ENCODE peak calls at places on chromosomes 11 and 22, in four cellular contexts. One of them, this sample, is unnamed.

GRCh38 chr11:36093548-36093947 is 149.7 kb downstream of the LDLRAD3 start:
- DNase-seq in thyroid gland: no peak
- DNase-seq in retinal pigment epithelial cell: no peak
- DNase-seq in IMR-90: no peak
- DNase-seq in this sample: no peak

GRCh38 chr11:84384637-84385227 is 1098.6 kb upstream of the CCDC90B start:
- DNase-seq in retinal pigment epithelial cell: no peak
- DNase-seq in IMR-90: peak; percentile 34
- DNase-seq in thyroid gland: peak; percentile 62
- DNase-seq in this sample: peak; percentile 4

GRCh38 chr11:72493426-72494108 is 59.2 kb upstream of the CLPB start:
- DNase-seq in retinal pigment epithelial cell: no peak
- DNase-seq in IMR-90: no peak
- DNase-seq in thyroid gland: no peak
- DNase-seq in this sample: no peak

GRCh38 chr22:24510694-24511625 is 15.8 kb downstream of the UPB1 start:
- DNase-seq in thyroid gland: peak; percentile 70
- DNase-seq in retinal pigment epithelial cell: no peak
- DNase-seq in IMR-90: peak; percentile 68
- DNase-seq in this sample: no peak

GRCh38 chr11:87820026-87820425 is 355.2 kb downstream of the RAB38 start:
- DNase-seq in thyroid gland: no peak
- DNase-seq in retinal pigment epithelial cell: no peak
- DNase-seq in IMR-90: no peak
- DNase-seq in this sample: no peak

GRCh38 chr11:8060146-8060719 is 20.8 kb upstream of the TUB start:
- DNase-seq in thyroid gland: no peak
- DNase-seq in retinal pigment epithelial cell: no peak
- DNase-seq in IMR-90: no peak
- DNase-seq in this sample: no peak

GRCh38 chr22:27799334-27800249 is 2.0 kb downstream of the MN1 start:
- DNase-seq in IMR-90: no peak
- DNase-seq in thyroid gland: peak; percentile 55
- DNase-seq in retinal pigment epithelial cell: no peak
- DNase-seq in this sample: no peak

GRCh38 chr11:75422248-75423231 is 10.5 kb downstream of the KLHL35 start:
- DNase-seq in IMR-90: peak; percentile 20
- DNase-seq in retinal pigment epithelial cell: no peak
- DNase-seq in thyroid gland: no peak
- DNase-seq in this sample: no peak

GRCh38 chr22:25762147-25762546 is 20.2 kb downstream of the MYO18B start:
- DNase-seq in retinal pigment epithelial cell: no peak
- DNase-seq in IMR-90: no peak
- DNase-seq in thyroid gland: no peak
- DNase-seq in this sample: no peak

GRCh38 chr11:110373061-110373702 is 56.6 kb upstream of the FDX1 start:
- DNase-seq in IMR-90: peak; percentile 60
- DNase-seq in retinal pigment epithelial cell: no peak
- DNase-seq in thyroid gland: no peak
- DNase-seq in this sample: peak; percentile 63

GRCh38 chr11:130191896-130192295 is 32.3 kb downstream of the ST14 start:
- DNase-seq in IMR-90: no peak
- DNase-seq in thyroid gland: no peak
- DNase-seq in retinal pigment epithelial cell: no peak
- DNase-seq in this sample: no peak

GRCh38 chr11:68312780-68313573 is 586 bp downstream of the LRP5 start:
- DNase-seq in thyroid gland: peak; percentile 31
- DNase-seq in IMR-90: no peak
- DNase-seq in retinal pigment epithelial cell: no peak
- DNase-seq in this sample: no peak

GRCh38 chr11:134893810-134894685 is 482.0 kb upstream of the B3GAT1 start:
- DNase-seq in thyroid gland: no peak
- DNase-seq in IMR-90: no peak
- DNase-seq in retinal pigment epithelial cell: no peak
- DNase-seq in this sample: no peak

GRCh38 chr11:4882543-4882942 is 843 bp downstream of the OR51T1 start:
- DNase-seq in retinal pigment epithelial cell: no peak
- DNase-seq in IMR-90: no peak
- DNase-seq in thyroid gland: no peak
- DNase-seq in this sample: no peak

GRCh38 chr22:45149671-45150070 is 14.1 kb upstream of the NUP50 start:
- DNase-seq in retinal pigment epithelial cell: no peak
- DNase-seq in IMR-90: peak; percentile 78
- DNase-seq in thyroid gland: no peak
- DNase-seq in this sample: no peak

GRCh38 chr22:34886812-34887211 is 179.1 kb upstream of the ISX start:
- DNase-seq in thyroid gland: no peak
- DNase-seq in IMR-90: no peak
- DNase-seq in retinal pigment epithelial cell: no peak
- DNase-seq in this sample: no peak

GRCh38 chr22:43185860-43186261 is 1.1 kb downstream of the TTLL12 start:
- DNase-seq in IMR-90: peak; percentile 23
- DNase-seq in thyroid gland: peak; percentile 81
- DNase-seq in retinal pigment epithelial cell: no peak
- DNase-seq in this sample: no peak

GRCh38 chr11:112806256-112806655 is 155.0 kb upstream of the NCAM1 start:
- DNase-seq in retinal pigment epithelial cell: no peak
- DNase-seq in IMR-90: no peak
- DNase-seq in thyroid gland: no peak
- DNase-seq in this sample: no peak

GRCh38 chr11:47185305-47186075 is 744 bp downstream of the PACSIN3 start:
- DNase-seq in thyroid gland: peak; percentile 87
- DNase-seq in IMR-90: peak; percentile 37
- DNase-seq in retinal pigment epithelial cell: no peak
- DNase-seq in this sample: no peak

GRCh38 chr11:69828971-69829344 is 9.7 kb upstream of the FGF3 start:
- DNase-seq in thyroid gland: no peak
- DNase-seq in IMR-90: no peak
- DNase-seq in retinal pigment epithelial cell: no peak
- DNase-seq in this sample: no peak

GRCh38 chr22:50595189-50595588 is 5.4 kb upstream of the MAPK8IP2 start:
- DNase-seq in retinal pigment epithelial cell: no peak
- DNase-seq in IMR-90: no peak
- DNase-seq in thyroid gland: no peak
- DNase-seq in this sample: no peak

GRCh38 chr11:129577986-129578385 is 202.3 kb downstream of the BARX2 start:
- DNase-seq in IMR-90: no peak
- DNase-seq in thyroid gland: no peak
- DNase-seq in retinal pigment epithelial cell: no peak
- DNase-seq in this sample: no peak

GRCh38 chr22:43820671-43821305 is 8.7 kb upstream of the EFCAB6 start:
- DNase-seq in IMR-90: no peak
- DNase-seq in retinal pigment epithelial cell: no peak
- DNase-seq in thyroid gland: no peak
- DNase-seq in this sample: no peak

GRCh38 chr11:117985953-117986887 is at the start of gene IL10RA:
- DNase-seq in thyroid gland: peak; percentile 82
- DNase-seq in IMR-90: peak; percentile 20
- DNase-seq in retinal pigment epithelial cell: peak; percentile 23
- DNase-seq in this sample: no peak

GRCh38 chr11:104573431-104573830 is 324.8 kb downstream of the CASP12 start:
- DNase-seq in IMR-90: peak; percentile 77
- DNase-seq in thyroid gland: no peak
- DNase-seq in retinal pigment epithelial cell: peak; percentile 63
- DNase-seq in this sample: no peak

GRCh38 chr22:31574015-31574670 is 77.8 kb downstream of the SFI1 start:
- DNase-seq in retinal pigment epithelial cell: no peak
- DNase-seq in IMR-90: no peak
- DNase-seq in thyroid gland: no peak
- DNase-seq in this sample: no peak

GRCh38 chr11:20672575-20672974 is 3.2 kb downstream of the NELL1 start:
- DNase-seq in IMR-90: no peak
- DNase-seq in thyroid gland: no peak
- DNase-seq in retinal pigment epithelial cell: no peak
- DNase-seq in this sample: no peak

DNA sequence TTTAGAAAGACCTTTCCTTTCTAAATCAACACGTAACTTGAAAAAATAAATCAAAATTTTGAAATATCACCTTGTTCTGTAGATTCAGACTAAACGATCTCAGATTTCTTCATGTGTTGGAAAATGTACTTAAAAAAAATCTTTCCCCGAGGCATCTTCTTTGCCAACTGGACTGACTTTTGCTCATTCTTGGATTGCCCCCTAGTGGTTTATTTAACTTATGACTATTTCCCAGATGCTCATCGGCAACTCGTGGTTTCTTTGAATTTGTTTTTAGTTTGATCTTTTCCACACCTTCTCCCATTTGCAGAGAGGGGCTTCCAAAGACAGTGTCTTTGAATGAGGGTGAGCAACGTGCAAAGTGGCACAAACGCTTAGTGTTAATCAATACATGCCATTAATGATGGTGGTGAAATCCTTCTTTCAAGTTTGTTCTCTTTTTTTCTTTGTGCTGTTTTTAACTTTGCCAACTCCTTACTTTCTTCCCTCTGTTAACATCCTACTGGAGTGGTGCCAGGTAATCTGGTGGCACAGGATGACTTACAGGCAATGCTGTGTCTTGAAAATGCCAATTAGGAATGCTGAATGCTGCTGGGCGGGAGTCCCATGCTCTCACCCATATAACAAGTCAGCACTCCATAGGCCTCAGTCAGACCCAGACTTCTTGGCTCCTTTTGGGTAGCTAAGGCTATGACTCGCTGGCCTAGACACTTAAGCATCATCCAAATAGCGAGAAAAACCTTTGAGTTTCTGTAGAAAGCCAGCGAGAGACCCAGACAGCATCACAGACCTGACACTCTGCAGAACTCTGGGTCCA is 18.3 kb downstream of the PRSS23 start:
- DNase-seq in thyroid gland: no peak
- DNase-seq in retinal pigment epithelial cell: no peak
- DNase-seq in IMR-90: peak; percentile 81
- DNase-seq in this sample: peak; percentile 42
- TF ChIP-seq CTCF in thyroid gland: peak; percentile 34
- TF ChIP-seq CTCF in retinal pigment epithelial cell: peak; percentile 55
- TF ChIP-seq CTCF in IMR-90: peak; percentile 87
- TF ChIP-seq CTCF in this sample: peak; percentile 72

DNA sequence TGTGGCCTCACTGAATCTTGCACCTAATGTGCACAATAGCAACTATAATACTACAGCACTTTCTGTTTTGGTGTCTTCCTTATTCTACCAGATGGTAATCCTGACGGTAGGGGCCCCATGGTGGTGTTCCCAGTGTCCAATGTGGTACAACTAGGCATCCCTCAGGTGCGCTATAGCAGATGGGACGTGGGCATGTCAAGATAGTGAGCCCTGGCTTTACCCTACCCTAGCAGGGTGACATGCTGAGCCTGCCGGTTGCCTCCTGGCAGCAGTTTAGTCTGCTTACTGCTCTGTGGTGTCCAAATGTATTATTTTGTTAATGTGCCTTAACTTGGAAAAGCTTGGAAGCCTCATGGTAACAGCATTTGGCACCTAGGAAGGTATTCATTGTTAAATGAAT is 19.2 kb downstream of the ACO2 start:
- DNase-seq in thyroid gland: no peak
- DNase-seq in IMR-90: no peak
- DNase-seq in retinal pigment epithelial cell: no peak
- DNase-seq in this sample: no peak
- H3K4me3 ChIP-seq in thyroid gland: no peak overlapping the region
- H3K4me3 ChIP-seq in IMR-90: no peak overlapping the region
- H3K4me3 ChIP-seq in retinal pigment epithelial cell: no peak overlapping the region
- H3K4me3 ChIP-seq in this sample: no peak overlapping the region

GRCh38 chr11:94171693-94172440 is 43.2 kb downstream of the PANX1 start:
- DNase-seq in thyroid gland: peak; percentile 67
- DNase-seq in IMR-90: peak; percentile 50
- DNase-seq in retinal pigment epithelial cell: no peak
- DNase-seq in this sample: no peak
- TF ChIP-seq CTCF in thyroid gland: peak; percentile 49
- TF ChIP-seq CTCF in IMR-90: peak; percentile 80
- TF ChIP-seq CTCF in retinal pigment epithelial cell: peak; percentile 79
- TF ChIP-seq CTCF in this sample: peak; percentile 87

GRCh38 chr11:28105869-28106268 is 2.1 kb downstream of the KIF18A start:
- DNase-seq in retinal pigment epithelial cell: no peak
- DNase-seq in thyroid gland: no peak
- DNase-seq in IMR-90: no peak
- DNase-seq in this sample: no peak
- H3K4me3 ChIP-seq in retinal pigment epithelial cell: peak overlapping the region; percentile 77
- H3K4me3 ChIP-seq in thyroid gland: no peak overlapping the region
- H3K4me3 ChIP-seq in IMR-90: no peak overlapping the region
- H3K4me3 ChIP-seq in this sample: no peak overlapping the region

GRCh38 chr11:77525455-77526091 is 51.7 kb upstream of the PAK1 start:
- DNase-seq in retinal pigment epithelial cell: no peak
- DNase-seq in IMR-90: peak; percentile 10
- DNase-seq in thyroid gland: no peak
- DNase-seq in this sample: no peak

GRCh38 chr11:77529685-77530084 is 55.8 kb upstream of the PAK1 start:
- DNase-seq in thyroid gland: no peak
- DNase-seq in retinal pigment epithelial cell: no peak
- DNase-seq in IMR-90: no peak
- DNase-seq in this sample: no peak

DNA sequence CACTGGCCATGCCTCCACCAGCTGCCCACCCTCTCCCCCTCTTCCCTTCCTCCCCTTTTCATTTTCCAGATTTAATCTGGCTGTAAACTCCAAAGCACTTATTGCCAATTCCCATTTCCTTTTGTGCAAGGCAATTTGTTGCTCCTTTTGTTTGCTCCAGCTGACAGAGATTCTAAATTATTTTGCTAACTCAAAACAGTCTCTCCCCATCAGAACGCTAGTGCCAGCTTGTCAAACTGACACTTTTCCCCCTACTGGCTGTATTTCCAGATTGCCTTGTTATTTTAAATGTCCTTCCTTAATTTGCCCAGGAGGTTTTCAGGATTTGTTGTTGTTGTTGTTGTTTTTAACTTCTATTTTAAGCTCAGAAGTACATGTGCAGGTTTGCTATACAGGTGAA is 57.0 kb upstream of the PAK1 start:
- DNase-seq in retinal pigment epithelial cell: no peak
- DNase-seq in thyroid gland: no peak
- DNase-seq in IMR-90: no peak
- DNase-seq in this sample: no peak
- TF ChIP-seq CTCF in retinal pigment epithelial cell: no peak
- TF ChIP-seq CTCF in thyroid gland: no peak
- TF ChIP-seq CTCF in IMR-90: no peak
- TF ChIP-seq CTCF in this sample: no peak

GRCh38 chr11:44308923-44309482 is 936 bp downstream of the ALX4 start:
- DNase-seq in thyroid gland: no peak
- DNase-seq in retinal pigment epithelial cell: no peak
- DNase-seq in IMR-90: no peak
- DNase-seq in this sample: no peak
- H3K4me3 ChIP-seq in thyroid gland: no peak overlapping the region
- H3K4me3 ChIP-seq in retinal pigment epithelial cell: no peak overlapping the region
- H3K4me3 ChIP-seq in IMR-90: no peak overlapping the region
- H3K4me3 ChIP-seq in this sample: no peak overlapping the region

GRCh38 chr22:39281126-39281525 is 36.3 kb upstream of the PDGFB start:
- DNase-seq in thyroid gland: no peak
- DNase-seq in IMR-90: no peak
- DNase-seq in retinal pigment epithelial cell: no peak
- DNase-seq in this sample: no peak
- TF ChIP-seq CTCF in thyroid gland: no peak
- TF ChIP-seq CTCF in IMR-90: no peak
- TF ChIP-seq CTCF in retinal pigment epithelial cell: no peak
- TF ChIP-seq CTCF in this sample: no peak

GRCh38 chr11:1571760-1572199 is 291 bp downstream of the DUSP8 start:
- DNase-seq in retinal pigment epithelial cell: no peak
- DNase-seq in thyroid gland: no peak
- DNase-seq in IMR-90: no peak
- DNase-seq in this sample: no peak
- H3K4me3 ChIP-seq in retinal pigment epithelial cell: peak overlapping the region; percentile 56
- H3K4me3 ChIP-seq in thyroid gland: no peak overlapping the region
- H3K4me3 ChIP-seq in IMR-90: peak overlapping the region; percentile 58
- H3K4me3 ChIP-seq in this sample: peak overlapping the region; percentile 60